ENCODE peak calls at places on chromosome X, in nine cellular contexts. D is Right ventricle myocardium inferior, M is dermis blood vessel endothelial cell, Q is T-helper 1 cell, B is ureter, E is NB4, G is amniotic stem cell, P is fibroblast of gingiva, R is endothelial cell. A is an unnamed sample.

GRCh38 chrX:148133099-148133725 is 152.1 kb downstream of the FMR1NB start:
- DNase-seq in E (peak; percentile 44), G (no peak), P (no peak), B (no peak), Q (no peak), M (peak; percentile 26), D (no peak), R (no peak), A (no peak)

GRCh38 chrX:102154900-102155805 is 624 bp downstream of the BEX5 start:
- DNase-seq in E (no peak), P (no peak), D (no peak), R (peak; percentile 28), G (no peak), M (no peak), Q (peak; percentile 12), B (no peak), A (no peak)

GRCh38 chrX:145729635-145730034 is 88.0 kb upstream of the SLITRK2 start:
- DNase-seq in R (no peak), B (no peak), D (no peak), P (peak; percentile 56), G (no peak), Q (no peak), M (no peak), E (no peak), A (no peak)

GRCh38 chrX:119757979-119758681 is at the start of gene SOWAHD:
- DNase-seq in R (peak; percentile 23), B (no peak), Q (peak; percentile 23), P (peak; percentile 16), G (no peak), M (peak; percentile 3), D (peak; percentile 75), E (peak; percentile 78), A (peak; percentile 25)

GRCh38 chrX:9341305-9342201 is 123.3 kb upstream of the TBL1X start:
- DNase-seq in M (peak; percentile 17), D (peak; percentile 85), B (peak; percentile 75), G (no peak), E (peak; percentile 86), R (no peak), Q (peak; percentile 40), P (peak; percentile 76), A (peak; percentile 19)

GRCh38 chrX:129641941-129642340 is 12.8 kb downstream of the APLN start:
- DNase-seq in G (no peak), D (no peak), R (no peak), Q (no peak), P (no peak), M (no peak), E (no peak), B (no peak), A (no peak)

GRCh38 chrX:151698485-151698884 is 3.2 kb downstream of the PRRG3 start:
- DNase-seq in Q (no peak), D (no peak), B (no peak), M (no peak), P (no peak), G (no peak), E (no peak), R (no peak), A (no peak)

GRCh38 chrX:39445336-39445735 is 644.1 kb downstream of the MID1IP1 start:
- DNase-seq in Q (no peak), R (peak; percentile 19), P (no peak), G (no peak), M (peak; percentile 32), D (no peak), E (peak; percentile 11), B (no peak), A (peak; percentile 9)

GRCh38 chrX:123322531-123322930 is 138.5 kb downstream of the GRIA3 start:
- DNase-seq in E (no peak), R (no peak), G (no peak), D (no peak), B (no peak), Q (no peak), M (no peak), P (no peak), A (no peak)

GRCh38 chrX:20857746-20858145 is 516.5 kb upstream of the CNKSR2 start:
- DNase-seq in Q (no peak), D (no peak), R (no peak), M (no peak), B (no peak), G (no peak), P (no peak), E (peak; percentile 1), A (no peak)

GRCh38 chrX:24396236-24396929 is 35.9 kb downstream of the SUPT20HL1 start:
- DNase-seq in E (peak; percentile 56), B (no peak), M (no peak), D (no peak), R (no peak), G (no peak), Q (no peak), P (no peak), A (peak; percentile 17)

GRCh38 chrX:12583543-12583942 is 207.7 kb upstream of the PRPS2 start:
- DNase-seq in Q (no peak), R (no peak), G (no peak), E (no peak), B (no peak), P (no peak), M (no peak), D (no peak), A (no peak)

GRCh38 chrX:19947612-19948011 is 43.2 kb downstream of the BCLAF3 start:
- DNase-seq in Q (no peak), P (no peak), B (no peak), M (no peak), G (no peak), E (no peak), D (no peak), R (no peak), A (no peak)

GRCh38 chrX:21838937-21839333 is 482 bp upstream of the MBTPS2 start:
- DNase-seq in M (peak; percentile 42), D (no peak), Q (no peak), R (no peak), E (no peak), G (no peak), P (peak; percentile 19), B (no peak), A (peak; percentile 40)

GRCh38 chrX:38985375-38985774 is 184.1 kb downstream of the MID1IP1 start:
- DNase-seq in M (peak; percentile 18), R (no peak), D (no peak), G (no peak), E (peak; percentile 58), Q (no peak), B (no peak), P (no peak), A (peak; percentile 9)

GRCh38 chrX:133609151-133609550 is 193.9 kb upstream of the GPC4 start:
- DNase-seq in M (no peak), Q (no peak), E (no peak), B (no peak), P (no peak), R (no peak), G (no peak), D (no peak), A (no peak)

GRCh38 chrX:81195712-81196111 is 6.0 kb downstream of the HMGN5 start:
- DNase-seq in B (no peak), E (peak; percentile 71), M (peak; percentile 77), P (peak; percentile 21), G (peak; percentile 2), R (peak; percentile 42), Q (peak; percentile 24), D (peak; percentile 58), A (peak; percentile 28)

GRCh38 chrX:132694331-132694823 is 205.5 kb upstream of the MBNL3 start:
- DNase-seq in E (no peak), M (no peak), G (no peak), Q (no peak), P (no peak), D (no peak), B (no peak), R (no peak), A (no peak)

GRCh38 chrX:38233891-38234807 is 13.5 kb upstream of the SRPX start:
- DNase-seq in P (peak; percentile 97), B (no peak), G (no peak), Q (no peak), D (no peak), E (no peak), M (peak; percentile 42), R (no peak), A (no peak)

GRCh38 chrX:39222361-39223113 is 421.3 kb downstream of the MID1IP1 start:
- DNase-seq in D (no peak), R (no peak), E (no peak), M (no peak), B (no peak), P (no peak), G (no peak), Q (no peak), A (no peak)

GRCh38 chrX:118510076-118510475 is 14.5 kb downstream of the DOCK11 start:
- DNase-seq in R (no peak), B (no peak), D (peak; percentile 63), E (no peak), M (no peak), Q (no peak), G (no peak), P (no peak), A (no peak)

GRCh38 chrX:49073641-49074575 is at the start of gene PRAF2:
- DNase-seq in D (peak; percentile 95), E (peak; percentile 91), M (peak; percentile 91), G (peak; percentile 63), R (peak; percentile 79), B (peak; percentile 93), P (peak; percentile 88), Q (peak; percentile 81), A (peak; percentile 94)

GRCh38 chrX:9708923-9709553 is 56.6 kb downstream of the GPR143 start:
- DNase-seq in G (peak; percentile 1), D (peak; percentile 85), B (peak; percentile 77), E (peak; percentile 78), R (peak; percentile 72), P (peak; percentile 44), Q (peak; percentile 51), M (peak; percentile 74), A (peak; percentile 61)

A was measured in NCI-H345.